ENCODE peak calls at places on chromosomes 11 and 22, in ten cellular contexts. Q is brain microvascular endothelial cell, A is adrenal gland, U is suprapubic skin, F is A549, P is coronary artery, S is heart left ventricle, H is astrocyte of the cerebellum, B is testis, L is ovary. G is an unnamed sample.

GRCh38 chr11:25876456-25876965 is 455.4 kb upstream of the ANO3 start:
- DNase-seq in P (no peak), B (no peak), U (no peak), S (no peak), L (no peak), Q (no peak), A (no peak), F (no peak), H (no peak), G (no peak)

GRCh38 chr11:45924036-45924915 is 1.8 kb downstream of the LARGE2 start:
- DNase-seq in U (peak), H (no peak), F (no peak), P (peak), S (no peak), B (no peak), Q (no peak), L (peak), A (no peak), G (no peak)

GRCh38 chr11:1768141-1768469 is 4.4 kb upstream of the CTSD start:
- DNase-seq in B (no peak), A (peak), F (no peak), L (no peak), Q (no peak), U (no peak), P (no peak), H (no peak), S (no peak), G (no peak)

GRCh38 chr11:1448882-1449281 is 37.7 kb downstream of the MOB2 start:
- DNase-seq in H (no peak), U (no peak), P (no peak), A (no peak), S (no peak), L (no peak), B (no peak), Q (no peak), F (no peak), G (no peak)

GRCh38 chr22:21712751-21713427 is 22.7 kb downstream of the YPEL1 start:
- DNase-seq in S (peak), P (no peak), B (peak), L (peak), A (peak), U (no peak), H (peak), F (peak), Q (peak), G (peak)

GRCh38 chr11:94151903-94152677 is 23.4 kb downstream of the PANX1 start:
- DNase-seq in H (no peak), P (no peak), U (no peak), Q (peak), A (peak), F (peak), B (no peak), S (peak), L (no peak), G (peak)

GRCh38 chr11:10659339-10660216 is 34.0 kb downstream of the IRAG1 start:
- DNase-seq in B (peak), L (no peak), F (peak), Q (peak), A (peak), H (peak), P (peak), S (peak), U (peak), G (peak)

GRCh38 chr11:18706330-18707243 is 8.0 kb downstream of the TMEM86A start:
- DNase-seq in Q (no peak), U (peak), H (no peak), A (peak), S (peak), B (peak), L (peak), F (no peak), P (no peak), G (no peak)

GRCh38 chr22:23067023-23067650 is 3.2 kb upstream of the GNAZ start:
- DNase-seq in H (no peak), L (peak), S (peak), U (peak), A (peak), Q (no peak), P (peak), F (no peak), B (peak), G (no peak)

GRCh38 chr22:29914165-29914564 is 31.2 kb downstream of the MTMR3 start:
- DNase-seq in S (no peak), B (no peak), U (no peak), F (no peak), A (no peak), Q (peak), L (no peak), P (no peak), H (peak), G (peak)

GRCh38 chr11:8356731-8357504 is 93.2 kb upstream of the LMO1 start:
- DNase-seq in L (peak), A (no peak), Q (no peak), F (no peak), U (no peak), B (peak), S (no peak), H (no peak), P (no peak), G (peak)

GRCh38 chr11:8356216-8356615 is 92.5 kb upstream of the LMO1 start:
- DNase-seq in S (no peak), P (no peak), Q (no peak), H (no peak), A (no peak), F (no peak), U (no peak), B (no peak), L (no peak), G (no peak)

GRCh38 chr11:8354622-8355417 is 91.1 kb upstream of the LMO1 start:
- DNase-seq in A (no peak), B (peak), L (no peak), P (no peak), H (no peak), S (no peak), F (no peak), U (no peak), Q (no peak), G (no peak)

GRCh38 chr11:8357505-8357888 is 93.8 kb upstream of the LMO1 start:
- DNase-seq in U (no peak), P (no peak), Q (no peak), A (no peak), H (no peak), F (no peak), S (no peak), B (no peak), L (peak), G (no peak)

GRCh38 chr11:8355418-8355742 is 91.7 kb upstream of the LMO1 start:
- DNase-seq in H (no peak), S (no peak), Q (no peak), A (no peak), F (no peak), B (no peak), U (no peak), L (no peak), P (no peak), G (no peak)
- H3K4me3 ChIP-seq in H (no peak), S (no peak), Q (no peak), A (no peak), F (no peak), B (no peak), U (no peak), L (no peak), P (no peak), G (no peak)

GRCh38 chr11:7965386-7965785 is at the start of gene NLRP10:
- DNase-seq in P (no peak), H (no peak), B (no peak), F (no peak), Q (peak), A (no peak), U (no peak), L (no peak), S (no peak), G (peak)

GRCh38 chr11:7964261-7964660 is 986 bp downstream of the NLRP10 start:
- DNase-seq in P (no peak), A (no peak), H (no peak), B (no peak), S (no peak), F (no peak), Q (no peak), L (no peak), U (no peak), G (no peak)

GRCh38 chr11:7967097-7967496 is 1.9 kb upstream of the NLRP10 start:
- DNase-seq in Q (no peak), S (no peak), B (no peak), U (no peak), A (no peak), H (no peak), P (no peak), L (no peak), F (no peak), G (no peak)

GRCh38 chr11:7967826-7968225 is 2.6 kb upstream of the NLRP10 start:
- DNase-seq in U (no peak), B (no peak), Q (no peak), H (no peak), F (no peak), P (no peak), L (no peak), S (no peak), A (no peak), G (no peak)

DNA sequence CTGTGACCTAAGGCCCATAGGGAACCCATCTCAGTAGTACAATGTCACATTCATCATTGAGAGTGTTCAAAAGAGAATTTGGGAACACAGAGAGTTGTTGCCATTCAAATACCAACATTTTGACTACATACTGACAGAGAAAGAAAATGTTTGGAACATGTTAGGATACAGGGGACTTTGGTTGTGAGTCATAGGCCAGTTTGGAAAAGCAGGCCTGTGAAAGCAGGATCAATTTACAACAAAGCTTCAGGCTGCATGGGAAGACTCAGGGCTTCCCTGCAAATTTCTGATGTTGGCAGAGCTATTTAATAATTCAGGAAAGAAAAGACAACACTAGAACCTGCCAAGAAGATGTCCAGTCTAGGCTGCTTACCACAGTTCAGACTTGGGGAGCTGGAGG is 374 bp downstream of the NLRP10 start:
- DNase-seq in P (no peak), B (no peak), A (no peak), S (no peak), L (no peak), U (no peak), H (no peak), Q (no peak), F (no peak), G (peak)
- H3K4me3 ChIP-seq in P (no peak), B (no peak), A (no peak), S (no peak), L (no peak), U (no peak), H (no peak), Q (no peak), F (no peak), G (no peak)

GRCh38 chr11:119317592-119318239 is 786 bp upstream of the MCAM start:
- DNase-seq in L (no peak), A (no peak), B (no peak), P (no peak), S (no peak), F (no peak), Q (no peak), H (no peak), U (no peak), G (no peak)

GRCh38 chr11:119319702-119320592 is 3.0 kb upstream of the MCAM start:
- DNase-seq in P (no peak), H (no peak), B (no peak), U (peak), Q (no peak), A (peak), F (no peak), L (peak), S (peak), G (no peak)

GRCh38 chr11:119316729-119317591 is at the start of gene MCAM:
- DNase-seq in Q (no peak), A (peak), U (peak), P (peak), F (no peak), H (no peak), B (no peak), L (peak), S (peak), G (peak)

GRCh38 chr11:119319136-119319701 is 2.3 kb upstream of the MCAM start:
- DNase-seq in F (no peak), L (peak), H (no peak), B (no peak), A (no peak), Q (no peak), U (no peak), S (no peak), P (no peak), G (no peak)

DNA sequence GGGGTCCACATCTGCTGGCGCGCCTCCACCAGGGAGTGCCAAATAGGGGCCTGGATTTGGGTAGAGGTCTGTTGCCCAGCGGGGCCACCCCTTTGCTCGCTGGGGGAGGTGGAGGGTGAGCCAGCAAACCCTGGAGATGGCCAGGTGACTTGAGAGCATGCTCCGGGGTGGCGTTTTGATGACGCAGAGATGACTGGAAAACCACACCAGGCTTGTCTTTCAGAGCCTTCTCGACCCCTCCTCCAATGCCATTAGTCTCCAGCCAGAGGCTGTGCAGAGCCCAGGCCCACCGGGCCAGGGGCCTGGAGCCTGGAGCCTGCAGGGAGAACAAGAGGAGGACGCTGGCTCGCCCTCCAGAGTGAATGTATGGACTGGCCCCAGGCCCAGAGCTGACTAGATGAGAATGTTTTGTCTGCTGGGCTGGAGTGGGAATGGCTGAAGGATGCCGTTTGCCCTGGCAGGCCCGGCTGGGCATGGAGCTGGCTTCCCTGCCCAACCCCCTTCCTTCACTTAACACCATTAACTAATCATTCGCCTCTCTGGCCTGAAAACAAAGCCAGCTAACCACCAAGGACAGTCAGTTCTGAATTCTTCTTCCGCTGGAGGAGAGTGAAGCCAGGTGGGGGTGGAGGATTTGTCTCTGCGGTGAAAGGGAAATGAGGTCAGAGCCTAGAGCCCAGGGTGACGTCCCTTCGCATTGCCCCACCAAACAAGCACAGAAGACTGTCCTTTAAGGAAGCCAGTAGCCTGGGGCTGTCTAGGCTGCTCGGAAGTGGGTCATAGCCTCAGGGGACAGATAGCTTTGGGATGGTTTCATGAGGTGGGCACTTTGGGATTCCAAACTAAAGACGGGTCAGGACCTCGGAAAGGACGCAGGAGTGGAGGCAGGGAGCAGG is 1.6 kb upstream of the MCAM start:
- DNase-seq in A (peak), L (peak), B (no peak), Q (peak), P (peak), F (no peak), S (peak), U (peak), H (no peak), G (peak)
- H3K4me3 ChIP-seq in A (no peak), L (no peak), B (no peak), Q (no peak), P (peak), F (no peak), S (peak), U (peak), H (no peak), G (no peak)

DNA sequence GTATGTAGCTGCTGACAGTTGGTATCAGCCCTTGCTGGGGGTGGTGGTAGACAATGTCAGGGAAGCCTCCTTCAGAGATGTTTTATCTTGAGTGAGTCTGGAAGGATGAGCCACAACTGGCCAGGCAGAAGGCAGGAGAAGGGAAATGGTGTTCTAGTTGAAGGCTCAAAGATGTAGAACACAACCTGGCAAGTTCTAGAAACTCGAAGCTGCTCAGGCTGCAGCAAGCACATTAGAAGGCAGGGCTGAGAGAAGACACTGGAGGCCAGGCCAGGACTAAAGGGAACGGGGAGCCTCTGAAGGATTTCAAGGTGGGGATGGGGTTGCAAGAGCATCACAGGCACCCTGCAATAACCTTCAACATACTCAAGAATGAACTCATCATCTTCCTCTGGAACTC is 40.4 kb downstream of the USP35 start:
- DNase-seq in U (peak), L (no peak), F (no peak), B (no peak), P (peak), A (no peak), H (no peak), S (no peak), Q (no peak), G (no peak)
- H3K4me3 ChIP-seq in U (no peak), L (no peak), F (no peak), B (no peak), P (no peak), A (no peak), H (no peak), S (no peak), Q (no peak), G (no peak)

GRCh38 chr11:128407962-128408361 is 179.4 kb downstream of the ETS1 start:
- DNase-seq in H (no peak), S (no peak), Q (peak), B (no peak), U (no peak), P (no peak), L (no peak), F (no peak), A (no peak), G (peak)
- H3K4me3 ChIP-seq in H (no peak), S (no peak), Q (no peak), B (no peak), U (no peak), P (no peak), L (no peak), F (no peak), A (no peak), G (no peak)

DNA sequence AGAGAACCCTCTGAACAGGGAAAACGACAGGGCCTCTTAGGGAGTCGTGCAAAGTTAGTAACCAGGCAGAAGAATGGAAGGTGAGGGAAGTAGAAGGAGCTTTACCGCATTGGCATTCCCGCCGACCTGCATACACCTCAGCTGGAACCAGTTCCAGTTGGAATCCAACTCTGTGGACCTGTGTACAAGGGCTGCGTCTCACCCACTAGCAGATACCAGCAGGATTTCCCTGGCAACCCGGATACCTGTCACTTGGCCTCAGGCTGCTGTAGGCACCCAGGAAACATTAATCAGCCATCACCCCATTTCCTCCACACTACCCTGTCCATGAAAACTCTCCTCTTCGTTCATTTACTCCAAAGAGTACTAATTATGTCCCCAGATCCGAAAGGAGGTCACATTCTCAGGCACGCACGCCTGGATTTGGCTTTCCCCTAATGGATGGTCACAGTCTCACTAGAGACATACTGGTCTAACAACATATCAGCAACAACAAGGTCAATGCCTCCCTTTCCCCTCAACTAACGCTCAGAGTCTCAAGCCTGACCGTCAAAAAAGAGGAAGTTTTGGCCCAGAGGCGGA is 842 bp downstream of the ARFGAP2 start:
- DNase-seq in L (no peak), H (no peak), U (no peak), B (no peak), Q (no peak), A (no peak), P (no peak), S (no peak), F (no peak), G (no peak)
- H3K4me3 ChIP-seq in L (peak), H (peak), U (peak), B (peak), Q (peak), A (peak), P (peak), S (peak), F (peak), G (peak)

GRCh38 chr22:25447689-25448434 is 116.6 kb upstream of the GRK3 start:
- DNase-seq in L (peak), Q (peak), H (peak), U (peak), B (peak), A (peak), F (peak), P (peak), S (peak), G (peak)

GRCh38 chr22:25451480-25452114 is 112.9 kb upstream of the GRK3 start:
- DNase-seq in S (no peak), U (no peak), A (no peak), L (no peak), Q (no peak), F (no peak), P (no peak), B (peak), H (no peak), G (no peak)

GRCh38 chr22:25448435-25449051 is 115.9 kb upstream of the GRK3 start:
- DNase-seq in H (no peak), F (peak), P (no peak), A (peak), B (no peak), Q (peak), S (no peak), L (peak), U (no peak), G (no peak)

GRCh38 chr22:25452116-25452700 is 112.3 kb upstream of the GRK3 start:
- DNase-seq in H (no peak), B (no peak), A (no peak), F (no peak), Q (no peak), L (no peak), U (no peak), P (no peak), S (no peak), G (no peak)

GRCh38 chr22:25449781-25450317 is 114.6 kb upstream of the GRK3 start:
- DNase-seq in Q (no peak), P (no peak), H (no peak), U (no peak), S (no peak), L (no peak), B (no peak), A (no peak), F (no peak), G (no peak)
- H3K4me3 ChIP-seq in Q (no peak), P (peak), H (no peak), U (peak), S (no peak), L (no peak), B (no peak), A (no peak), F (no peak), G (no peak)

DNA sequence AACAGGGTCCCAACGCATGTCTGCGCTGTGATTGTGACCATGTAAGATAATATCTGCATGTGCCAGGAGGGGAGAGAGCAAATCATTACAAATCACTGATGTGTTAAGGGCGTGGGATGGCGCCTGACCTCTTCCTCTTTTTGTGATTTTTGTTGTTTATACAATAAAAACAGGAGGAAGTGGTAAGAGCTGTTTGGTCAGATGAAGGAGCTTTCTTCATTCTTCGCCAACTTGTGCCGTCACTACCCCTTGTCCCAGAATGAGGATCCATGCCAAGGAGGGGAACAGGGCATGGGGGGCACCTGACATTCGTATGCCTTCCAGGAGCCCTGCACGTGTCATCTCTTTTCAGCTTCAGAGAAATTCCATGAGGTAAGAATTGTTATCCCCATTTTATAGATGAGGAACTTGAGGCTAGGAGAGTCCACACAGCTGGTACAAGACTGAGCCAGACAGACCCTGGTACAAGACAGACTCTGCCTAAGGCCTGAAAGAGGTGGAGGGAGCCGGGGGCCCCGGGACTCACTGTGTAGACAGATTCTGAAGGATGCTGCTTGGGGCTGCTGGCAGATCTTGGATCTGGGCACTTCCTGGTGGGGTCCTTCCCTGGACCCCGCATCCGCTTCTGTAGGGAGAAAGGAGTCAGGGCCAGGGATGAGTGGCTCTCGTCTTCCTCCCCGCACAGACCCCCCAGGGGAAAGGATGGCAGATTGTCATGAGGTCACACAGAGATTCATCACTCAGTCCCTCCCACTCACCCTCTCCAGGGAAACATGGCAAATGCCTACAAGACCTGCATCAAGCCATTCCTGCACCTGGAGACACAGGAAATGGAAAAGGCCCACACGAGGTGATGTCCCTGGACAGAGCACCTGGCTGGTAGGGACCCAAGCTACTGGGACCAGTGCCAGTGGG is 34.6 kb downstream of the NFAM1 start:
- DNase-seq in P (no peak), L (no peak), H (no peak), B (peak), U (no peak), A (peak), F (no peak), Q (no peak), S (peak), G (no peak)
- H3K4me3 ChIP-seq in P (no peak), L (no peak), H (no peak), B (no peak), U (no peak), A (no peak), F (no peak), Q (no peak), S (no peak), G (no peak)

G was measured in MG63.